ENCODE peak calls at places on chromosomes 7 and 10, in six cellular contexts. T is HCT116, E is neural progenitor cell, K is OCI-LY7, O is GM23338, Y is PC-3. M is an unnamed sample.

GRCh38 chr10:30092151-30092790 is 32.9 kb upstream of the JCAD start:
- DNase-seq in T (peak), E (no peak), K (no peak), O (no peak), Y (peak), M (peak)

GRCh38 chr7:140230517-140230861 is 53.7 kb upstream of the KDM7A start:
- DNase-seq in T (no peak), E (peak), K (no peak), O (no peak), Y (no peak), M (peak)

GRCh38 chr10:50613726-50614443 is 9.9 kb downstream of the SGMS1 start:
- DNase-seq in T (no peak), E (no peak), K (no peak), O (no peak), Y (peak), M (no peak)

GRCh38 chr10:5694573-5694972 is 9.9 kb downstream of the TASOR2 start:
- DNase-seq in T (no peak), E (no peak), K (peak), O (no peak), Y (no peak), M (no peak)

GRCh38 chr10:26697922-26698608 is 564 bp downstream of the PDSS1 start:
- DNase-seq in T (no peak), E (peak), K (peak), O (peak), Y (peak), M (peak)

GRCh38 chr10:44801383-44802327 is 109.5 kb upstream of the TMEM72 start:
- DNase-seq in T (peak), E (no peak), K (no peak), O (no peak), Y (peak), M (peak)

GRCh38 chr7:151838861-151839381 is 38.0 kb downstream of the PRKAG2 start:
- DNase-seq in T (no peak), E (no peak), K (peak), O (no peak), Y (no peak), M (no peak)

GRCh38 chr10:101778781-101779543 is 3.0 kb upstream of the FGF8 start:
- DNase-seq in T (no peak), E (peak), K (peak), O (peak), Y (no peak), M (peak)

GRCh38 chr10:78653555-78653954 is 415.2 kb upstream of the ZMIZ1 start:
- DNase-seq in T (no peak), E (no peak), K (no peak), O (no peak), Y (no peak), M (no peak)

GRCh38 chr10:69403519-69403918 is 13.2 kb downstream of the TACR2 start:
- DNase-seq in T (no peak), E (no peak), K (no peak), O (no peak), Y (peak), M (peak)

GRCh38 chr7:96004598-96004997 is 232.2 kb downstream of the DYNC1I1 start:
- DNase-seq in T (no peak), E (no peak), K (no peak), O (no peak), Y (no peak), M (peak)

GRCh38 chr7:12715372-12716133 is 28.1 kb downstream of the ARL4A start:
- DNase-seq in T (peak), E (peak), K (no peak), O (peak), Y (peak), M (peak)

GRCh38 chr10:99382181-99382580 is 48.2 kb downstream of the GOT1 start:
- DNase-seq in T (no peak), E (no peak), K (no peak), O (no peak), Y (no peak), M (peak)

GRCh38 chr7:135959655-135960363 is 17.4 kb downstream of the MTPN start:
- DNase-seq in T (no peak), E (no peak), K (no peak), O (no peak), Y (no peak), M (no peak)

GRCh38 chr10:97991875-97992274 is 38.5 kb downstream of the CRTAC1 start:
- DNase-seq in T (no peak), E (peak), K (no peak), O (peak), Y (peak), M (peak)

GRCh38 chr7:87219545-87220025 is at the start of gene TMEM243:
- DNase-seq in T (no peak), E (peak), K (peak), O (peak), Y (peak), M (peak)

GRCh38 chr10:48445932-48446331 is 139.5 kb downstream of the MAPK8 start:
- DNase-seq in T (no peak), E (no peak), K (no peak), O (no peak), Y (no peak), M (no peak)

GRCh38 chr10:48448796-48449195 is 142.3 kb downstream of the MAPK8 start:
- DNase-seq in T (no peak), E (no peak), K (no peak), O (no peak), Y (peak), M (peak)

GRCh38 chr10:48449501-48450232 is 143.2 kb downstream of the MAPK8 start:
- DNase-seq in T (no peak), E (no peak), K (no peak), O (no peak), Y (no peak), M (no peak)

GRCh38 chr10:48446785-48447184 is 140.3 kb downstream of the MAPK8 start:
- DNase-seq in T (no peak), E (no peak), K (no peak), O (no peak), Y (no peak), M (no peak)

DNA sequence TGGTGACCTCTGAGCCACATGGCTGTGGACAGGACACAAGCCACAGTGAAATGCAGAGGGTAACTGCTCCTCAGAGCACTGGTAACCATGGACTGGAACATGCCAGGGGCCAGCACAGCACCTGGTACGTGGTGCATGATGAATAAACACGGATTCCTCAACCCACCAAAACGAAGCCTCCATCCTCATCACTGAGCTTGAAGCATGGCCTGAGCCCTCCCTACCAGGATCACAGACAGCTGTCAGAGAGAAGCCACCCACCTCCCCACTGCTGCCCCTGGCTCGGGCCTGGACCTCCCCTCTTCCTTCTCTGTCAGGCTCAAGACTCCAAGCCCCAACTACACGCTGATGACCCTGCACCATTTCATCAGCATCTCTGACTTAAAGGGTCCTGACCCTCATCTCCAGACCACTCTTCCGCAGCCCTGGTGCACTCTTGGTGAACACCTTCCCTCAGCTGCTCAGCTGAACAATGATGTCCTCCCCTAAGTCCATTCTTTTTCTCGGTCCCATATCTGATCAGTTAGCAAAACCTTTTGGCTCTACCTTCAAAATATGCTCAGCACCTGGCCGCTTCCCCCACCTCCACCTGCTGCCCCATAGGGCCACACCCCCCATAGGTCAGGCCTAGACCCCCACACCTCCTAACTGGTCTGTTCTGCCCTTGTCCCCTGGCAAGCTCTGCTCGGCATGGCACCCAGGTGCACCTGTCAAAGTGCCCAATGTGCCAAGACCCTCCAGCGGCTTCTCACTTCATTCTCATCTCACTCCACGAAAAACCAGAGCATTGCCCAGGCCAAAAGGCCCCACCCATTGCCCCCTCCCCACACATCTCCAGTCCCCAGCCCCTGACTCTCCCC is 141.1 kb downstream of the MAPK8 start:
- DNase-seq in T (no peak), E (no peak), K (no peak), O (no peak), Y (no peak), M (no peak)
- TF ChIP-seq EZH2phosphoT487 in T (no peak), E (no peak), K (no peak), O (no peak), Y (no peak), M (no peak)

GRCh38 chr7:128247108-128247507 is 6.0 kb downstream of the LEP start:
- DNase-seq in T (no peak), E (no peak), K (no peak), O (no peak), Y (no peak), M (no peak)

GRCh38 chr7:128244861-128245260 is 3.8 kb downstream of the LEP start:
- DNase-seq in T (no peak), E (no peak), K (no peak), O (no peak), Y (no peak), M (no peak)

GRCh38 chr7:128251337-128251736 is 10.3 kb downstream of the LEP start:
- DNase-seq in T (no peak), E (no peak), K (no peak), O (no peak), Y (no peak), M (no peak)

GRCh38 chr7:128243273-128243672 is 2.2 kb downstream of the LEP start:
- DNase-seq in T (no peak), E (no peak), K (no peak), O (no peak), Y (no peak), M (no peak)

DNA sequence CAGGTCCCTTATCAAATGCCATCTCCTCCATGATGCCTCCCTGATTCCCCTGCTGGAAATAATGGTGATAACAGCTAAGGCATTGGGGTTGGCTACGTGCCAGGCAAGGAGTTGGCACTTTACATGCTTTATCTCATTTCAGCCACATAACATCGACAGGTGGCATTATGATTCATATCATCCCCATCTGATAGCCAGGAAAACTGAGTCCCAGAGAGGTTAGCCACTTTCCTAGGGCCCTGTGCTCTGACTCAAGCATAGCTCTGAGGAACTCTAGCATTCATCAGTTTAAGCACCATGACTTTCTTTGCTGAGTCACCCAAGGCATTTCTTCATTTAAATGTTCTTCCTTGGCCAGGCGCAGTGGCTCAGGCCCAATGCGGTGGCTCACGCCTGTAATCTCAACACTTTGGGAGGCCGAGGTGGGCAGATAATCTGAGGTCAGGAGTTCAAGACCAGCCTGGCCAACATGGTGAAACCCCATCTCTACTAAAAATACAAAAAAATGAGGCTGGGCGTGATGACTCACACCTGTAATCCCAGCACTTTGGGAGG is 6.6 kb downstream of the LEP start:
- DNase-seq in T (peak), E (no peak), K (no peak), O (no peak), Y (peak), M (peak)
- TF ChIP-seq EZH2phosphoT487 in T (no peak), E (no peak), K (no peak), O (no peak), Y (no peak), M (no peak)

DNA sequence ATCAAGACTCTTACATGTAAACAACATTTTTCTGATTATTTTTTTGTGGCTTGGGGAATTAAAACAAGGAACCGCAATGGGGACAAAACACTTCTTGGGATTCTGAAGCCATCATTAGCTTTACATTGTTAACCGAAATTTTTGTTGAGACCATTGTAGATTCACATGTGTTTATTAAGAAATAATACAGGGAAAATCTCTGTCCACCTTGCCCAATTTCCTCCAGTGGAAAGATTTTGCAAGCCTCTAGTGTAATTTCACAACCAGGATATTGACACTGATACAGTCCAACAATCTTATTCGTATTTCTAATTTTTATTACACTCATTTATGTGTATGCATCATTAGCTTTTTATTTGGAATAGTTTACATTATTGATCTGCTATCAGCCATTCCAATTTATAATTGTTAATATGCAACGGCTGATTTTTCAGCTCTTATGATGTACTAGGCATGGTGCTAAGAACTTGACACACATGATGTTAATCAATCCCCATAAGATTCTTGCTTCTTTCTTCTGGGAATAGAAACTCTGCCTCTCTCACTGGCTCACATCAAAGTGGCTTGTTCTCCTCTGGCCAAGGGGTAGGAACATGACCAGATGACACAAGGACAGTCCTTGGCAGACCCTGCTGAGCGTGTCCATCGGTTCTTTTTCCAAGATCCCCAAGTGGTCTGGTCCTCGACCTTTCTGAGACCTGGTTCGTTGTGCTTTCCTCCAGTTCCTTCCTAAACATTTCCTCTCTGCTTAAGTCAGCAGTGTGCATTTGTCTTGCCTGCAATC is 137.6 kb downstream of the ADAM12 start:
- DNase-seq in T (no peak), E (no peak), K (no peak), O (no peak), Y (no peak), M (peak)
- TF ChIP-seq EZH2phosphoT487 in T (no peak), E (no peak), K (no peak), O (no peak), Y (no peak), M (no peak)

GRCh38 chr10:1824928-1825327 is 87.6 kb upstream of the ADARB2 start:
- DNase-seq in T (no peak), E (no peak), K (peak), O (no peak), Y (no peak), M (no peak)
- TF ChIP-seq EZH2phosphoT487 in T (no peak), E (no peak), K (no peak), O (no peak), Y (no peak), M (no peak)

DNA sequence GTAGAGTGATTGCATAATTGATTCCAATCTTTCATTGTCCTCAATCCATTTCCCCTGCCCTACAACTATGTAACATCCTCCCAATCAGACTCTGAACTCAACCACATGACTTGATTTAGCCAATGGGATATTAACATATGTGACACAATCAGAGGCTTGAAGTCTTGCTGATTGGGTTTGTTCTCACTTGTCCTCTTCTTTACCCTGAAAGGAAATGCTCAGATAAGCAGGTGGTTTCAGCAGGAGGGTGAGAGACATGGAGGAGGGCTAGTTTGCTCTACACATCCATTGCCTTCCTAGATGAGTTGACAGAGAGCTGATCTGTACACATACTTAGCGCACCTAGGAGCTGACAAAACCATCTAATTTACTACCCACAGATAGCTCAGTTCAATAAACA is 669.4 kb downstream of the NRG3 start:
- DNase-seq in T (no peak), E (no peak), K (no peak), O (no peak), Y (no peak), M (no peak)
- TF ChIP-seq EZH2phosphoT487 in T (no peak), E (no peak), K (no peak), O (no peak), Y (no peak), M (no peak)

GRCh38 chr7:27520828-27521790 is 141.6 kb downstream of the HIBADH start:
- DNase-seq in T (no peak), E (no peak), K (no peak), O (no peak), Y (no peak), M (peak)
- TF ChIP-seq EZH2phosphoT487 in T (no peak), E (no peak), K (no peak), O (no peak), Y (no peak), M (no peak)

DNA sequence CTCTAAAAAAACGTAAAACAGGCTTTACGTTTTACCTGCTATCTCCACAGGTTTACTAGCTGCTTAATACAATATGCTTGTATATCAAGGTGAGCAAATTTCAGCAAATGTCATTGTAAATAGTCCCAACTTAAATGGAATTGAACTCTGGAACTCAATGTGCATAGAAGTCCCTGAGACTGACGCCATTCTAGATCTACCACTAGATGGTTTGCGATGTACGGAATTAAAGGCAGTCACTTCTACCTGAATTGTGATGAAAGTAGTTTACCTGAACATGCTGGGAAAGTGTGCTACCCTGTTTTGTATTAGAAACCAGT is 837 bp upstream of the SNX13 start:
- DNase-seq in T (no peak), E (no peak), K (peak), O (peak), Y (peak), M (peak)
- TF ChIP-seq EZH2phosphoT487 in T (no peak), E (no peak), K (no peak), O (no peak), Y (no peak), M (no peak)

GRCh38 chr7:106139253-106140251 is 27.4 kb upstream of the SYPL1 start:
- DNase-seq in T (no peak), E (no peak), K (no peak), O (no peak), Y (no peak), M (peak)
- TF ChIP-seq EZH2phosphoT487 in T (no peak), E (no peak), K (no peak), O (no peak), Y (no peak), M (no peak)

M was measured in GM23248.